ENCODE peak calls at places on chromosomes 2 and 18, in eight cellular contexts. Z is uterus; C is NCI-H187; E is astrocyte; Q is heart left ventricle; H is foreskin fibroblast; W is activated CD8-positive, alpha-beta memory T cell treated with anti-CD3 and anti-CD28 coated beads, Interleukin-2, amount 50 U/mL, for 48 hours; F is HTR-8/SVneo. K is an unnamed sample.

GRCh38 chr2:200408428-200409311 is 101.2 kb downstream of the KCTD18 start:
- DNase-seq in Q (no peak), H (peak), F (peak), C (peak), Z (no peak), W (no peak), E (peak), K (no peak)

GRCh38 chr18:48979944-48980890 is 29.5 kb upstream of the SMAD7 start:
- DNase-seq in Q (no peak), Z (no peak), E (peak), C (no peak), F (no peak), W (no peak), H (no peak), K (no peak)

GRCh38 chr2:232315049-232315922 is 63.3 kb upstream of the ALPP start:
- DNase-seq in Q (peak), Z (no peak), E (peak), F (no peak), H (peak), C (no peak), W (peak), K (peak)

GRCh38 chr2:53575606-53576360 is 191.8 kb upstream of the CHAC2 start:
- DNase-seq in Q (no peak), F (no peak), Z (no peak), H (no peak), W (no peak), E (peak), C (no peak), K (no peak)

GRCh38 chr18:78962098-78962497 is 17.5 kb upstream of the SALL3 start:
- DNase-seq in H (no peak), Q (no peak), F (no peak), W (no peak), Z (no peak), E (no peak), C (no peak), K (no peak)

GRCh38 chr2:176088048-176088936 is 4.2 kb upstream of the HOXD13 start:
- DNase-seq in C (no peak), W (peak), Z (peak), E (no peak), F (peak), Q (no peak), H (peak), K (no peak)

GRCh38 chr2:226274143-226274542 is 525.5 kb downstream of the IRS1 start:
- DNase-seq in C (no peak), W (no peak), H (peak), Z (no peak), E (no peak), F (no peak), Q (no peak), K (no peak)

GRCh38 chr18:26717123-26717522 is 148.4 kb downstream of the AQP4 start:
- DNase-seq in W (no peak), H (no peak), E (no peak), Z (no peak), F (no peak), Q (no peak), C (no peak), K (no peak)

GRCh38 chr2:203683932-203684556 is 22.4 kb upstream of the CD28 start:
- DNase-seq in H (peak), W (no peak), Z (no peak), C (no peak), Q (peak), F (peak), E (peak), K (no peak)

GRCh38 chr18:12754511-12754910 is 51.7 kb downstream of the PSMG2 start:
- DNase-seq in Q (no peak), E (no peak), C (no peak), H (no peak), F (no peak), W (no peak), Z (no peak), K (no peak)

GRCh38 chr2:168208652-168209051 is 38.7 kb downstream of the STK39 start:
- DNase-seq in F (no peak), W (no peak), E (no peak), H (no peak), Q (no peak), C (no peak), Z (no peak), K (no peak)

GRCh38 chr2:105926960-105927678 is 182.4 kb downstream of the NCK2 start:
- DNase-seq in Z (no peak), C (no peak), F (no peak), H (no peak), Q (no peak), E (no peak), W (peak), K (no peak)

GRCh38 chr2:188512456-188512855 is 220.8 kb downstream of the GULP1 start:
- DNase-seq in Q (no peak), C (no peak), E (peak), W (no peak), Z (no peak), F (peak), H (peak), K (no peak)

GRCh38 chr18:45316127-45316526 is 299.1 kb upstream of the SLC14A2 start:
- DNase-seq in E (no peak), Q (no peak), C (no peak), H (no peak), Z (no peak), W (no peak), F (no peak), K (no peak)

GRCh38 chr18:36580874-36581750 is 247.7 kb downstream of the TPGS2 start:
- DNase-seq in H (peak), Q (no peak), F (no peak), E (peak), Z (no peak), C (no peak), W (no peak), K (no peak)

GRCh38 chr2:88575051-88575450 is 52.2 kb downstream of the EIF2AK3 start:
- DNase-seq in E (peak), Z (no peak), C (no peak), Q (no peak), H (no peak), W (no peak), F (no peak), K (no peak)

GRCh38 chr2:217835931-217836881 is 166.6 kb downstream of the TNS1 start:
- DNase-seq in C (no peak), E (peak), W (no peak), F (no peak), H (peak), Q (peak), Z (peak), K (no peak)

GRCh38 chr2:222442665-222443064 is 18.3 kb downstream of the SGPP2 start:
- DNase-seq in C (peak), H (no peak), E (no peak), W (no peak), Z (no peak), F (no peak), Q (no peak), K (no peak)

GRCh38 chr2:215071676-215072075 is 66.8 kb downstream of the ABCA12 start:
- DNase-seq in Z (no peak), Q (no peak), E (no peak), H (no peak), C (no peak), W (no peak), F (no peak), K (no peak)

GRCh38 chr18:45151645-45152044 is 463.6 kb upstream of the SLC14A2 start:
- DNase-seq in Z (no peak), E (no peak), H (no peak), Q (no peak), C (no peak), F (no peak), W (no peak), K (no peak)

GRCh38 chr2:164420787-164421186 is 200.5 kb downstream of the GRB14 start:
- DNase-seq in F (no peak), Z (no peak), H (no peak), E (no peak), C (no peak), W (no peak), Q (no peak), K (no peak)

GRCh38 chr2:226362991-226363390 is 436.6 kb downstream of the IRS1 start:
- DNase-seq in Z (no peak), W (no peak), E (peak), H (peak), C (no peak), Q (no peak), F (peak), K (no peak)

GRCh38 chr2:241977557-241978300 is 108.2 kb downstream of the RTP5 start:
- DNase-seq in Z (no peak), Q (no peak), W (peak), E (no peak), F (no peak), H (no peak), C (no peak), K (no peak)

GRCh38 chr2:1641498-1641897 is 102.8 kb downstream of the PXDN start:
- DNase-seq in C (no peak), Z (no peak), Q (no peak), F (no peak), H (peak), W (no peak), E (no peak), K (no peak)

GRCh38 chr2:18545384-18545783 is 15.1 kb downstream of the RDH14 start:
- DNase-seq in E (peak), C (no peak), Z (no peak), H (peak), W (no peak), F (no peak), Q (no peak), K (no peak)

GRCh38 chr2:129765326-129766158 is 213.9 kb upstream of the RAB6C start:
- DNase-seq in W (no peak), F (no peak), E (no peak), Z (no peak), C (no peak), H (peak), Q (no peak), K (no peak)

GRCh38 chr2:15681089-15681885 is 89.6 kb downstream of the DDX1 start:
- DNase-seq in H (no peak), F (no peak), W (no peak), Z (no peak), C (no peak), Q (no peak), E (no peak), K (no peak)

GRCh38 chr2:237337586-237337985 is 76.4 kb downstream of the COL6A3 start:
- DNase-seq in C (no peak), H (no peak), W (no peak), F (no peak), Q (no peak), E (no peak), Z (no peak), K (no peak)

GRCh38 chr2:150095361-150095760 is 392.1 kb downstream of the RND3 start:
- DNase-seq in H (peak), E (no peak), Z (no peak), W (no peak), F (no peak), Q (no peak), C (no peak), K (no peak)

GRCh38 chr2:43178602-43179542 is 47.5 kb downstream of the ZFP36L2 start:
- DNase-seq in C (peak), Z (peak), H (peak), W (no peak), E (peak), Q (peak), F (peak), K (peak)

GRCh38 chr2:182824759-182825143 is 41.7 kb downstream of the FRZB start:
- DNase-seq in E (peak), W (no peak), C (peak), F (no peak), Z (no peak), H (no peak), Q (no peak), K (no peak)

GRCh38 chr2:120772261-120772660 is 36.6 kb downstream of the GLI2 start:
- DNase-seq in Q (peak), Z (no peak), F (no peak), H (no peak), W (no peak), C (no peak), E (no peak), K (peak)

GRCh38 chr2:162661618-162662017 is 176.9 kb downstream of the KCNH7 start:
- DNase-seq in Q (no peak), E (no peak), C (no peak), F (no peak), W (no peak), Z (no peak), H (no peak), K (no peak)

GRCh38 chr2:175877845-175878563 is 124.1 kb downstream of the LNPK start:
- DNase-seq in W (no peak), F (no peak), C (no peak), Q (no peak), H (peak), E (peak), Z (no peak), K (no peak)